ENCODE peak calls at places on chromosome 1, in nine cellular contexts. R, A, N, J, G, H, I, W and S are unnamed samples. For H3K27me3, the result is how much of the 10 kb centered on the place peaks cover.

GRCh38 chr1:44534771-44535170 is 129.7 kb downstream of the RNF220 start:
- DNase-seq in I (no peak), H (no peak), R (no peak), G (no peak), N (no peak), J (no peak), A (no peak), W (peak), S (no peak)

GRCh38 chr1:89311757-89312156 is 39.1 kb upstream of the GBP5 start:
- DNase-seq in G (no peak), H (no peak), W (no peak), N (peak), A (no peak), R (no peak), I (no peak), J (no peak), S (no peak)

GRCh38 chr1:235892080-235892670 is 25.5 kb upstream of the LYST start:
- DNase-seq in J (no peak), H (no peak), A (no peak), G (no peak), R (no peak), W (no peak), N (no peak), I (no peak), S (no peak)

GRCh38 chr1:29236743-29236992 is 346 bp downstream of the PTPRU start:
- DNase-seq in J (peak), R (no peak), H (no peak), A (no peak), N (no peak), I (no peak), W (no peak), G (peak), S (no peak)

GRCh38 chr1:171251042-171251740 is 2.9 kb downstream of the FMO1 start:
- DNase-seq in A (peak), W (peak), H (no peak), G (no peak), N (no peak), I (peak), J (peak), R (no peak), S (peak)

GRCh38 chr1:62175568-62176179 is 19.0 kb upstream of the L1TD1 start:
- DNase-seq in I (peak), W (peak), G (peak), R (peak), J (peak), H (no peak), N (no peak), A (peak), S (no peak)

GRCh38 chr1:172168597-172168872 is 251.9 kb upstream of the C1orf105 start:
- DNase-seq in A (no peak), I (no peak), H (no peak), W (no peak), R (no peak), N (no peak), G (peak), J (no peak), S (no peak)

GRCh38 chr1:172425339-172425738 is 4.9 kb downstream of the C1orf105 start:
- DNase-seq in W (no peak), R (no peak), A (no peak), J (no peak), H (no peak), I (no peak), N (no peak), G (no peak), S (no peak)

GRCh38 chr1:182015360-182015759 is 46.2 kb downstream of the ZNF648 start:
- DNase-seq in H (no peak), I (no peak), A (no peak), R (no peak), J (no peak), N (no peak), G (no peak), W (peak), S (no peak)

GRCh38 chr1:192904438-192904895 is 95.6 kb downstream of the RGS2 start:
- DNase-seq in J (peak), N (peak), I (peak), H (no peak), G (no peak), A (peak), W (no peak), R (no peak), S (no peak)

GRCh38 chr1:104294259-104294658 is 544.6 kb downstream of the AMY1C start:
- DNase-seq in J (peak), R (no peak), I (no peak), W (no peak), N (no peak), G (peak), A (no peak), H (no peak), S (no peak)

GRCh38 chr1:82517586-82517985 is 716.9 kb downstream of the ADGRL2 start:
- DNase-seq in R (peak), J (no peak), N (no peak), W (peak), I (peak), G (peak), H (no peak), A (peak), S (no peak)

GRCh38 chr1:40939320-40940059 is 40.0 kb upstream of the CTPS1 start:
- DNase-seq in N (no peak), W (no peak), I (peak), H (peak), J (no peak), A (peak), G (no peak), R (peak), S (no peak)

GRCh38 chr1:203754455-203754864 is 10.5 kb upstream of the LAX1 start:
- DNase-seq in N (no peak), W (peak), I (no peak), A (no peak), H (no peak), R (no peak), G (no peak), J (no peak), S (peak)

GRCh38 chr1:62686822-62687221 is 1.4 kb downstream of the DOCK7 start:
- DNase-seq in A (no peak), N (no peak), H (no peak), R (no peak), W (no peak), J (no peak), I (no peak), G (no peak), S (no peak)

GRCh38 chr1:233114159-233114558 is 163.7 kb downstream of the NTPCR start:
- DNase-seq in G (no peak), N (no peak), A (no peak), H (no peak), R (no peak), J (no peak), I (no peak), W (peak), S (no peak)

GRCh38 chr1:36108314-36108713 is 16.7 kb downstream of the COL8A2 start:
- DNase-seq in J (no peak), W (no peak), R (no peak), A (no peak), N (no peak), H (no peak), G (no peak), I (no peak), S (no peak)

GRCh38 chr1:89557954-89558353 is 33.3 kb downstream of the LRRC8B start:
- DNase-seq in J (no peak), H (no peak), W (peak), N (no peak), I (no peak), R (no peak), G (no peak), A (no peak), S (no peak)

GRCh38 chr1:118821801-118822200 is 166.3 kb downstream of the TBX15 start:
- DNase-seq in R (peak), A (no peak), H (no peak), G (no peak), I (no peak), N (no peak), J (no peak), W (no peak), S (no peak)

DNA sequence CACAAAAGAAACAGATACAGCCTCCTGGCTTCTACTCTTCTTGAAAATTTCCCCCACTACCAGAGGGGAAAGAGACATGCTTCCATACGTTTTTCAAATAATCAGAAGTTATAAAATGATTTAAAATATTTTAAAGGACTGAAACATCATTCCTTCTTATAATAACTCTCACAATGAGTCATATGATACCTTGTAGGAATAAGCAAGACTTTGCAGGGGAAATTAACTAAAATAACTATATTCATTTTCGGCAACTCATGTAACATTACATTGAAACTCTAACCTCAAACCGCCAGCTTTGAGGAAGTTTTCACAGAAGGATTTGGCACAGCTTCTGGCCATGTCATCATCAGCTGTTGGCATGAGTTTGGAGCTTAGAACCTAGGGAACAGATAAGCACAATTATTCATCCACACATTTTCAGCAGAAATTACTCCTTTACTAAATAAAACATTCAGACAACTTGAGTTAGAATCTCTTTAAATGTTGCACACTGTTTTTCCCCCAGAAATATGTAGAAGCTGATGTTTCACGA is 85.9 kb downstream of the USP24 start:
- DNase-seq in I (peak), N (no peak), J (no peak), R (peak), A (no peak), G (no peak), W (no peak), H (no peak), S (no peak)
- H3K27me3 ChIP-seq in I (under half), N (under half), J (under half), R (under half), A (under half), G (under half), W (under half), H (under half), S (under half)

DNA sequence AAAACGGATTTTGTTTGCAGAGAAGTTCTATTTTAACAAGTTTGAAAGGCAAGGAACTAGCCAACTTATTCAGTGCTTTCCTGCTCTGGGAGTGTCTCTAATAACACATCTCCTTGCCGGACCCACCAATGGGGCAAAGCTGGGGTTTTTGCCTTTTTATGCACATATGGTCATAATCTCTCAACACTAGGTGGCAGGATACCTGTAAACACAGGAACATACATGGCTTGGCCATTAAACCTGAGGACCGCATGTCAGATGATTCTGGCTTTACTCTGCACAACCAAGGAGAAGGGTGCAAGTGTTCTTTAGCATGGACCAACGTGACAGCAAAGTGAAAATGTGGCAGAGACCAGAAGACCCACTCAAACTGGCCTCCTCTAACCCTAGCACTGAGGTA is 4.9 kb downstream of the TMEM9 start:
- DNase-seq in W (peak), N (no peak), I (peak), H (no peak), R (no peak), G (peak), J (peak), A (peak), S (no peak)
- TF ChIP-seq CTCF in W (peak), N (peak), I (peak), H (peak), R (no peak), G (peak), J (peak), A (peak), S (peak)

DNA sequence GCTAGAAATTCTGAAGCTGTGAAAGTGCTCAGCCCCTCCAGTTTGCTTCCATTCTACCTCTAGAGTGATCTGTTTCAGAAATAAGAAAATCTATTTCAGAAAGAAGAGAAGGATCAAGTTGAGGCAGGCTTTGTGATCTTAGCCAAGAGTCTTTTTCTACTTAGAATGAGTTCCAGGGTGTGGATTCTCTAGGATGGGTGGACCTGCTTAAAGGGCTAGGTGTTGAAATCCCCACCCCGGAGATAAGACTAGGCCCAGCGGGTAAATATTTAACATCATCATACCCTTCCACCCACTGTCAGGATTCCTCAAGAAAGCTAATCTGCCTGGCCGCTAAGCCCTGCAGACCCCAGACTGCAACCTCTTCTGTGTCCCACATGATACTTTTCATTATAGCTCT is 5.8 kb downstream of the IGSF9 start:
- DNase-seq in J (no peak), A (no peak), W (no peak), G (no peak), H (no peak), I (no peak), R (no peak), N (no peak), S (no peak)
- H3K27me3 ChIP-seq in J (under half), A (under half), W (under half), G (under half), H (under half), I (under half), R (under half), N (under half), S (under half)

DNA sequence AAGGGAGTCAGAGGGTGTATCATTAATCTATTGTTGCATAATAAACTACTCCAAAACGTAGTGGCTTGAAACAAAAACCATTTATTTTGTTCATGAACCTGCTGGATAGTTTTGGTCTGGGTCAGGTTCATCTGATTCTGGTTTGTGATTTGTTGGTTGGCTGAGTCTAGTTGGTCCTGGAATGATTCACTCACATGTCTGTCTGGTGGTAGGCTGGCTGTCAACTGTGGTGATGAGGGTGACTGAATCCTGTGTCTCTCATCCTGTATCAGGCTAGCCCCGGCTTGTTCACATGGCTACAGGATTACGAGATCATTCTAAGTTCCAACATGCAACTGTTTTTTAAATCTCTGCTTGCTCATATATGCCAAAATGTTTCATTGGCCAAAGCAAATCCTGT is 22.5 kb upstream of the SIKE1 start:
- DNase-seq in G (no peak), N (peak), J (no peak), R (no peak), W (no peak), A (no peak), I (no peak), H (no peak), S (no peak)
- TF ChIP-seq CTCF in G (no peak), N (no peak), J (no peak), R (no peak), W (no peak), A (no peak), I (no peak), H (no peak), S (no peak)

DNA sequence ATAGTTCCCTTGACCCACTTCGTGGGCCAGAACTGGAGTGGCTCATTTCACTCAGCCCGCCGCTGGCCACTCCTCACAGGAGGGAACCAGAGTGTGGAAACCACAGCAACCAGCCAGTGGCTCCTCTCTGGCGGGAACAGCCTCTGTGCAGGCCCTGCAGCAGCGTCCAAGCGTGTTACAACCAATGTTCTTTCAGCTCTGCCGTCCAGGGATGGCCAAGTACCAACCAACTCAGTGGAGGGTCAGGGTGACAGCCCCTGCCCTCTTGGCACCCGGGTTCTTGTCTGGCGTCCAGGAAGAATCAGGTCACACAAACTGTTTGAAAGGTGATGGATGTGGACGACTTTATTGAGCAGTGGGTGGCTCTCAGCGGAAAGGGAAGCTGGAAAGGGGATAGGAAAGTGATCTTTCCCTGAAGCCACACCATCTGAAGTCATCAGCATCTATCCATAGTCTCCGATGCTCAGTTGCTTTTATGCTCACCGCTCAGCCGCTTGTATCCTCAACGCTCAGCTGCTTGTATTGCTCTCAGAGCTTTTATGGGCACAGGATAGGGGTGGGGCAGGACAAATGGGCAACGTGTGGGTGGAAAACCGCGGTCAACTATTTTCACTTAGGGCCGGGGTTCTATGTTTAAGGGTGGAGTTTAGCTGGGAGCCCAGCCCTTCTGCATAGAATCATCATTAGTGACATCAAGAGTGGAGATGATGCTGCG is 250.2 kb downstream of the RRAGC start:
- DNase-seq in H (no peak), R (no peak), I (no peak), N (no peak), A (no peak), G (no peak), W (no peak), J (no peak), S (no peak)
- H3K27me3 ChIP-seq in H (under half), R (under half), I (under half), N (under half), A (under half), G (under half), W (under half), J (under half), S (under half)

DNA sequence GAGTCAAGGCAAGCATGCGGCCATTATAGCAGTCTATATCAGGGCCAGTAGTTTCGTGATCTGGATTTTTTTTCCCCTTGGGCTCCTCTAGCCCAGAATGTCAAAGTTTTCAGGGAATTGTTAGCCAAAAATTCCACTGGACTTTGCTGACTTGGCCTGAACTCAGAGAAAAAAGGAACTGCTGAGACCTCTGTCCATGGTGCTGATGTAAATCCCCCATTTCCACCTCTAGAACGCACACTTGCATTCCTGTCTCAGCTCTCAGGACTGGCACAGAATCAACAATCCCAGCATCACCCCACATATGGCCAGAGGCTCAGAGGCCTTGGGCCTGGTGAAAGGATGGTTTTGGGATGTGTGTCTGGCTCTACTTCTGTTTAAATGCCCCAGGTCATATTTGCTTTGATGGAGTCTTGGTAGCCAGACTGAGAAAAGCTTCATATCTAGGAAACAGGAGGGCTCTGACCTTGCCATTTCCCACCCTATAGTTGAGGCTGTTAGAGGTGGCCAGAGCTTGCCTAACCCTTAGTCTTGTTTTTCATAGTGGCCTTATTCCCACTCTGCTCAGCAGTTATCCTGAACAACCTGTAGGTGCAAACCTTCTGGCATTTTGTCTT is 16.9 kb upstream of the EFCAB14 start:
- DNase-seq in G (no peak), W (peak), I (peak), J (peak), A (peak), R (no peak), H (no peak), N (no peak), S (no peak)
- TF ChIP-seq CTCF in G (peak), W (peak), I (peak), J (peak), A (peak), R (no peak), H (no peak), N (peak), S (no peak)